ENCODE peak calls at places on chromosomes 16 and 17, in seven cellular contexts. One of them, this sample, is unnamed.
A peak's percentile ranks its signal among the peaks of the same experiment; 100 is the strongest.

GRCh38 chr17:35460354-35460851 is 11.8 kb upstream of the SLFN13 start:
- DNase-seq in endothelial cell of umbilical vein: no peak
- DNase-seq in sigmoid colon: no peak
- DNase-seq in vagina: no peak
- DNase-seq in breast epithelium: peak; percentile 41
- DNase-seq in HL-60: no peak
- DNase-seq in GM12878: peak; percentile 39
- DNase-seq in this sample: no peak

GRCh38 chr16:16029431-16030011 is 80.1 kb downstream of the ABCC1 start:
- DNase-seq in endothelial cell of umbilical vein: peak; percentile 26
- DNase-seq in sigmoid colon: no peak
- DNase-seq in vagina: no peak
- DNase-seq in breast epithelium: no peak
- DNase-seq in HL-60: no peak
- DNase-seq in GM12878: no peak
- DNase-seq in this sample: no peak

GRCh38 chr16:20906225-20906870 is 5.8 kb downstream of the LYRM1 start:
- DNase-seq in endothelial cell of umbilical vein: peak; percentile 71
- DNase-seq in sigmoid colon: no peak
- DNase-seq in vagina: no peak
- DNase-seq in breast epithelium: no peak
- DNase-seq in HL-60: no peak
- DNase-seq in GM12878: no peak
- DNase-seq in this sample: no peak

GRCh38 chr16:15592324-15592723 is 50.6 kb downstream of the MARF1 start:
- DNase-seq in endothelial cell of umbilical vein: no peak
- DNase-seq in sigmoid colon: no peak
- DNase-seq in vagina: no peak
- DNase-seq in breast epithelium: no peak
- DNase-seq in HL-60: peak; percentile 20
- DNase-seq in GM12878: no peak
- DNase-seq in this sample: no peak

GRCh38 chr17:10318540-10318939 is 54.3 kb downstream of the MYH13 start:
- DNase-seq in endothelial cell of umbilical vein: no peak
- DNase-seq in sigmoid colon: no peak
- DNase-seq in vagina: no peak
- DNase-seq in breast epithelium: no peak
- DNase-seq in HL-60: peak; percentile 20
- DNase-seq in GM12878: no peak
- DNase-seq in this sample: no peak

GRCh38 chr17:27550291-27550930 is 80.6 kb upstream of the LGALS9 start:
- DNase-seq in endothelial cell of umbilical vein: no peak
- DNase-seq in sigmoid colon: no peak
- DNase-seq in vagina: no peak
- DNase-seq in breast epithelium: no peak
- DNase-seq in HL-60: no peak
- DNase-seq in GM12878: no peak
- DNase-seq in this sample: no peak

GRCh38 chr17:2883544-2884203 is 87.4 kb downstream of the RAP1GAP2 start:
- DNase-seq in endothelial cell of umbilical vein: no peak
- DNase-seq in sigmoid colon: no peak
- DNase-seq in vagina: no peak
- DNase-seq in breast epithelium: no peak
- DNase-seq in HL-60: no peak
- DNase-seq in GM12878: no peak
- DNase-seq in this sample: no peak

GRCh38 chr16:9124908-9125584 is 33.6 kb downstream of the HAPSTR1 start:
- DNase-seq in endothelial cell of umbilical vein: no peak
- DNase-seq in sigmoid colon: no peak
- DNase-seq in vagina: no peak
- DNase-seq in breast epithelium: no peak
- DNase-seq in HL-60: no peak
- DNase-seq in GM12878: no peak
- DNase-seq in this sample: no peak

GRCh38 chr16:70437582-70438324 is 1.1 kb downstream of the ST3GAL2 start:
- DNase-seq in endothelial cell of umbilical vein: peak; percentile 54
- DNase-seq in sigmoid colon: no peak
- DNase-seq in vagina: no peak
- DNase-seq in breast epithelium: no peak
- DNase-seq in HL-60: no peak
- DNase-seq in GM12878: no peak
- DNase-seq in this sample: no peak

GRCh38 chr17:5133311-5133710 is 17.5 kb downstream of the USP6 start:
- DNase-seq in endothelial cell of umbilical vein: no peak
- DNase-seq in sigmoid colon: no peak
- DNase-seq in vagina: no peak
- DNase-seq in breast epithelium: no peak
- DNase-seq in HL-60: no peak
- DNase-seq in GM12878: no peak
- DNase-seq in this sample: peak; percentile 68

GRCh38 chr17:63445571-63446217 is 412 bp downstream of the CYB561 start:
- DNase-seq in endothelial cell of umbilical vein: peak; percentile 63
- DNase-seq in sigmoid colon: no peak
- DNase-seq in vagina: no peak
- DNase-seq in breast epithelium: peak; percentile 41
- DNase-seq in HL-60: no peak
- DNase-seq in GM12878: no peak
- DNase-seq in this sample: no peak

GRCh38 chr17:77036841-77037381 is 103.9 kb upstream of the SEC14L1 start:
- DNase-seq in endothelial cell of umbilical vein: no peak
- DNase-seq in sigmoid colon: no peak
- DNase-seq in vagina: no peak
- DNase-seq in breast epithelium: no peak
- DNase-seq in HL-60: peak; percentile 25
- DNase-seq in GM12878: no peak
- DNase-seq in this sample: no peak

GRCh38 chr17:7862692-7863437 is 5.1 kb downstream of the CYB5D1 start:
- DNase-seq in endothelial cell of umbilical vein: peak; percentile 57
- DNase-seq in sigmoid colon: peak; percentile 74
- DNase-seq in vagina: peak; percentile 14
- DNase-seq in breast epithelium: peak; percentile 45
- DNase-seq in HL-60: no peak
- DNase-seq in GM12878: no peak
- DNase-seq in this sample: no peak

GRCh38 chr16:78896280-78896679 is 704.3 kb downstream of the MAF start:
- DNase-seq in endothelial cell of umbilical vein: no peak
- DNase-seq in sigmoid colon: no peak
- DNase-seq in vagina: no peak
- DNase-seq in breast epithelium: no peak
- DNase-seq in HL-60: no peak
- DNase-seq in GM12878: no peak
- DNase-seq in this sample: no peak

GRCh38 chr17:51258756-51259573 is 884 bp downstream of the MBTD1 start:
- DNase-seq in endothelial cell of umbilical vein: peak; percentile 34
- DNase-seq in sigmoid colon: peak; percentile 65
- DNase-seq in vagina: no peak
- DNase-seq in breast epithelium: no peak
- DNase-seq in HL-60: peak; percentile 51
- DNase-seq in GM12878: no peak
- DNase-seq in this sample: no peak

GRCh38 chr17:76414334-76415295 is 30.2 kb downstream of the SPHK1 start:
- DNase-seq in endothelial cell of umbilical vein: peak; percentile 44
- DNase-seq in sigmoid colon: peak; percentile 86
- DNase-seq in vagina: peak; percentile 91
- DNase-seq in breast epithelium: no peak
- DNase-seq in HL-60: no peak
- DNase-seq in GM12878: no peak
- DNase-seq in this sample: no peak

GRCh38 chr17:74737299-74738050 is 419 bp downstream of the RAB37 start:
- DNase-seq in endothelial cell of umbilical vein: no peak
- DNase-seq in sigmoid colon: no peak
- DNase-seq in vagina: no peak
- DNase-seq in breast epithelium: no peak
- DNase-seq in HL-60: peak; percentile 75
- DNase-seq in GM12878: no peak
- DNase-seq in this sample: no peak

GRCh38 chr17:47373002-47373401 is 49.2 kb downstream of the EFCAB13 start:
- DNase-seq in endothelial cell of umbilical vein: no peak
- DNase-seq in sigmoid colon: no peak
- DNase-seq in vagina: no peak
- DNase-seq in breast epithelium: no peak
- DNase-seq in HL-60: no peak
- DNase-seq in GM12878: no peak
- DNase-seq in this sample: no peak

GRCh38 chr17:66826856-66827255 is 8.1 kb upstream of the CACNG5 start:
- DNase-seq in endothelial cell of umbilical vein: no peak
- DNase-seq in sigmoid colon: no peak
- DNase-seq in vagina: no peak
- DNase-seq in breast epithelium: no peak
- DNase-seq in HL-60: no peak
- DNase-seq in GM12878: no peak
- DNase-seq in this sample: no peak

GRCh38 chr17:59372138-59372751 is 40.8 kb downstream of the YPEL2 start:
- DNase-seq in endothelial cell of umbilical vein: peak; percentile 93
- DNase-seq in sigmoid colon: peak; percentile 86
- DNase-seq in vagina: no peak
- DNase-seq in breast epithelium: peak; percentile 37
- DNase-seq in HL-60: peak; percentile 71
- DNase-seq in GM12878: peak; percentile 79
- DNase-seq in this sample: no peak

GRCh38 chr17:63430223-63430622 is 15.9 kb downstream of the CYB561 start:
- DNase-seq in endothelial cell of umbilical vein: no peak
- DNase-seq in sigmoid colon: peak; percentile 9
- DNase-seq in vagina: no peak
- DNase-seq in breast epithelium: no peak
- DNase-seq in HL-60: no peak
- DNase-seq in GM12878: no peak
- DNase-seq in this sample: no peak

GRCh38 chr17:42484304-42484703 is 25.6 kb downstream of the ATP6V0A1 start:
- DNase-seq in endothelial cell of umbilical vein: peak; percentile 41
- DNase-seq in sigmoid colon: no peak
- DNase-seq in vagina: no peak
- DNase-seq in breast epithelium: peak; percentile 52
- DNase-seq in HL-60: no peak
- DNase-seq in GM12878: peak; percentile 70
- DNase-seq in this sample: no peak

DNA sequence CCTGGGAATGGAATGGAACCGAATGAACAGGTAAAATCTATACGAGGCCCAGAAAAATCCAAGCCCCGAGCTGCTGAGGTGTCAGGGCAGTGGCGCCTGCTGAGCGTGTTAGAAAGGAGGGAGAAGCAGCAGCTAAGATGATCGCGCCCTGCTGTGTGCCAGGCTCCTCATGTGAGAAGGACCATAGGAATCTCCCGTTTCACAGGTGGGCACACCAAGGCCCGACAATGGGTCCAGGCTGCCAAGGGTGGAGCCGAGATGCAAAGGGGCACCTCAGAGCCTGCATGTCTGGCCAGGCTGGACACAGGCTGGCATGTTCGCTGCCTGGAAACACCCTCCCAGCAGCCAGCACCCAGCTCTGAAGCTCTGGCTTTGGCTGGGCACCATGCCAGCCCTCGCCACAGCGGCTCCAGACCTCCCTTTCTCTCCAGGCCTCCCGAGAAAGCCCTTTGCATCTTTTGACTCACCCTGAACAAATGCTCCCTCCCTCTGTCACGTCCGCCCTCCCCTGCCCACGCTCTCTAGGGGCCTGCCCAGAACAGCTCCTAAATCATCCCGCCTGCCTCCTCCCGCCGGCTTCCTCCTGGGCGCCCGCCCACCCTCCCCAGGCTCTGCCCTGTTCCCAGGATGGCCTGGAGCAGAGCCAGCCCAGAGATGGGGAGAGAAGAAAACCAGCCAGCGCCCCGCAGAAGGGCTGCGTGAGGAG is 217.8 kb upstream of the GSE1 start:
- DNase-seq in endothelial cell of umbilical vein: peak; percentile 63
- DNase-seq in sigmoid colon: peak; percentile 97
- DNase-seq in vagina: no peak
- DNase-seq in breast epithelium: peak; percentile 71
- DNase-seq in HL-60: no peak
- DNase-seq in GM12878: peak; percentile 24
- DNase-seq in this sample: no peak
- TF ChIP-seq POLR2AphosphoS5 in endothelial cell of umbilical vein: no peak
- TF ChIP-seq POLR2AphosphoS5 in sigmoid colon: peak; percentile 80
- TF ChIP-seq POLR2AphosphoS5 in vagina: no peak
- TF ChIP-seq POLR2AphosphoS5 in breast epithelium: peak; percentile 54
- TF ChIP-seq POLR2AphosphoS5 in HL-60: no peak
- TF ChIP-seq POLR2AphosphoS5 in GM12878: no peak
- TF ChIP-seq POLR2AphosphoS5 in this sample: peak; percentile 70

DNA sequence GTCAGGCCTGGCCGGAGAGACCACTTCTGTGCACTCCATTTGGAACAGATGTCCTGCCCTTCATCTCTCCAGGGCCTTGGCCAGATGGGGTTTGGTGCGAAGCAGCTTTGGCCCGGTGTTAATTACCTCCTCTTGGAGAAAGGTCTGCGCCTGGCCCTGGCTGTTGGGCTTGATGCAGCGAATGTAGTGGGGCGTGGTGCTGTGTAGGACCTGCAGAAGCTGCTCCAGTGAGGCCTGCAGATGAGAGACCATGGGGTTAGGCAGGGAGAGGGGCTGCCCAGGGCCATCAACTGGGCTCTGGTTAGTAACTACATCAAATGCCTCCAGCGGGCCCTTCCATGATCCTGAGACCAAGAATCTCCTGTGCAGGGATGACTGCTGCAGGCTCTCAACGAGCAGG is 18.7 kb downstream of the ZNHIT3 start:
- DNase-seq in endothelial cell of umbilical vein: no peak
- DNase-seq in sigmoid colon: no peak
- DNase-seq in vagina: no peak
- DNase-seq in breast epithelium: no peak
- DNase-seq in HL-60: no peak
- DNase-seq in GM12878: no peak
- DNase-seq in this sample: no peak
- H3K27ac ChIP-seq in endothelial cell of umbilical vein: no peak overlapping the region
- H3K27ac ChIP-seq in sigmoid colon: no peak overlapping the region
- H3K27ac ChIP-seq in vagina: no peak overlapping the region
- H3K27ac ChIP-seq in breast epithelium: no peak overlapping the region
- H3K27ac ChIP-seq in HL-60: no peak overlapping the region
- H3K27ac ChIP-seq in GM12878: no peak overlapping the region
- H3K27ac ChIP-seq in this sample: no peak overlapping the region

GRCh38 chr16:4814046-4814445 is 11.6 kb upstream of the ROGDI start:
- DNase-seq in endothelial cell of umbilical vein: no peak
- DNase-seq in sigmoid colon: peak; percentile 71
- DNase-seq in vagina: no peak
- DNase-seq in breast epithelium: no peak
- DNase-seq in HL-60: no peak
- DNase-seq in GM12878: no peak
- DNase-seq in this sample: no peak
- TF ChIP-seq POLR2AphosphoS5 in endothelial cell of umbilical vein: no peak
- TF ChIP-seq POLR2AphosphoS5 in sigmoid colon: peak; percentile 77
- TF ChIP-seq POLR2AphosphoS5 in vagina: no peak
- TF ChIP-seq POLR2AphosphoS5 in breast epithelium: no peak
- TF ChIP-seq POLR2AphosphoS5 in HL-60: no peak
- TF ChIP-seq POLR2AphosphoS5 in GM12878: no peak
- TF ChIP-seq POLR2AphosphoS5 in this sample: peak; percentile 60

DNA sequence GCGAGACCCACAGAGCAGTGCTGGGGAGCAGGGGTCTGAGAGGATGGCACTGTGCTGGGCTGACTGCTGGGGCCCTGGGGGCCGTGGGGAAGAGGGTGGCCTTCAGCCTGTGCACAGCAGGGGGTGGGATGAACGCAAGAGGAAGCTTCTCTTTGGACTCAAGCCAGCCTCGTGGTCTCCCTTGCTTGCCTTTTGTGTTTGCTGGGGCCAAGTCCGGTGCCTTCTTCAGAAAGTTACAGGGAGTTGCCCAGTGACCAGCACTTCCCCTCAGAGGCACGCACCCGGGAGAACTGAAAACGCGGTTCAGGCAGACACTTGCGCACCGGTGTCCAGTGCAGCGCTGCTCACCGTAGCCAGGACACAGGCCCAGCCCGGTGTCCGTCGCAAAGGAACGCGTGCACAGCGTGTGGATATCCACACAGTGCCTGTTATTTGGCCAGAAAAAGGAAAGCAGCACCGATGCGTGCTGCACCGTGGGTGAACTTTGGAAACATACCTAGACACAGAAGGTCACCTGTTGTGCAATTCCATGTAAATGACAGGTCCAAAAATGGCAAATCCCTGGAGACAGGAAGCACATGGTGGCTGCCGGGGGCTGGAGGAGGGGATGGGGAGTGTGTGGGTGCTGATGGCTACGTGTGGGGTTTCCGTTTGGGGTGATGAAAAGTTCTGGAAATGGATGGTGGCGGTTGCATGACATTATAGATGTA is 29.5 kb upstream of the NUDT16L1 start:
- DNase-seq in endothelial cell of umbilical vein: no peak
- DNase-seq in sigmoid colon: peak; percentile 79
- DNase-seq in vagina: no peak
- DNase-seq in breast epithelium: no peak
- DNase-seq in HL-60: peak; percentile 98
- DNase-seq in GM12878: no peak
- DNase-seq in this sample: no peak
- H3K27ac ChIP-seq in endothelial cell of umbilical vein: no peak overlapping the region
- H3K27ac ChIP-seq in sigmoid colon: no peak overlapping the region
- H3K27ac ChIP-seq in vagina: no peak overlapping the region
- H3K27ac ChIP-seq in breast epithelium: no peak overlapping the region
- H3K27ac ChIP-seq in HL-60: peak overlapping the region; percentile 95
- H3K27ac ChIP-seq in GM12878: no peak overlapping the region
- H3K27ac ChIP-seq in this sample: no peak overlapping the region

This sample was measured in esophagus muscularis mucosa.